ENCODE peak calls at places on chromosomes 5 and 9, in six cellular contexts. One of them, this sample, is unnamed.

GRCh38 chr5:132478498-132478855 is 12.1 kb downstream of the IRF1 start:
- DNase-seq in LoVo: no peak
- DNase-seq in iPS-NIHi11: no peak
- DNase-seq in fibroblast of mammary gland: no peak
- DNase-seq in CD8-positive, alpha-beta T cell: peak
- DNase-seq in KBM-7: no peak
- DNase-seq in this sample: no peak

GRCh38 chr5:1793301-1793740 is 6.3 kb downstream of the MRPL36 start:
- DNase-seq in KBM-7: peak
- DNase-seq in CD8-positive, alpha-beta T cell: no peak
- DNase-seq in fibroblast of mammary gland: peak
- DNase-seq in LoVo: no peak
- DNase-seq in iPS-NIHi11: no peak
- DNase-seq in this sample: no peak

GRCh38 chr5:34656001-34656699 is at the start of gene RAI14:
- DNase-seq in CD8-positive, alpha-beta T cell: peak
- DNase-seq in fibroblast of mammary gland: peak
- DNase-seq in KBM-7: peak
- DNase-seq in iPS-NIHi11: peak
- DNase-seq in LoVo: peak
- DNase-seq in this sample: peak

GRCh38 chr5:116494784-116495480 is 79.7 kb downstream of the SEMA6A start:
- DNase-seq in LoVo: no peak
- DNase-seq in fibroblast of mammary gland: no peak
- DNase-seq in KBM-7: peak
- DNase-seq in CD8-positive, alpha-beta T cell: no peak
- DNase-seq in iPS-NIHi11: peak
- DNase-seq in this sample: no peak

GRCh38 chr9:113929634-113930092 is 53.6 kb downstream of the ZNF618 start:
- DNase-seq in fibroblast of mammary gland: peak
- DNase-seq in LoVo: peak
- DNase-seq in CD8-positive, alpha-beta T cell: no peak
- DNase-seq in KBM-7: no peak
- DNase-seq in iPS-NIHi11: no peak
- DNase-seq in this sample: no peak

GRCh38 chr5:98938459-98938858 is 9.7 kb upstream of the CHD1 start:
- DNase-seq in LoVo: no peak
- DNase-seq in KBM-7: no peak
- DNase-seq in iPS-NIHi11: no peak
- DNase-seq in fibroblast of mammary gland: peak
- DNase-seq in CD8-positive, alpha-beta T cell: no peak
- DNase-seq in this sample: no peak

GRCh38 chr5:179912951-179913350 is 5.3 kb upstream of the TBC1D9B start:
- DNase-seq in CD8-positive, alpha-beta T cell: no peak
- DNase-seq in fibroblast of mammary gland: no peak
- DNase-seq in iPS-NIHi11: no peak
- DNase-seq in LoVo: no peak
- DNase-seq in KBM-7: no peak
- DNase-seq in this sample: no peak

GRCh38 chr5:136192015-136192525 is 892 bp downstream of the SMIM32 start:
- DNase-seq in KBM-7: no peak
- DNase-seq in CD8-positive, alpha-beta T cell: no peak
- DNase-seq in iPS-NIHi11: peak
- DNase-seq in fibroblast of mammary gland: no peak
- DNase-seq in LoVo: no peak
- DNase-seq in this sample: peak

GRCh38 chr5:132901036-132901435 is 27.6 kb downstream of the LEAP2 start:
- DNase-seq in KBM-7: no peak
- DNase-seq in fibroblast of mammary gland: no peak
- DNase-seq in CD8-positive, alpha-beta T cell: no peak
- DNase-seq in iPS-NIHi11: no peak
- DNase-seq in LoVo: no peak
- DNase-seq in this sample: no peak

GRCh38 chr5:18752317-18752716 is 1118.1 kb downstream of the TAF11L14 start:
- DNase-seq in fibroblast of mammary gland: no peak
- DNase-seq in CD8-positive, alpha-beta T cell: no peak
- DNase-seq in LoVo: no peak
- DNase-seq in KBM-7: no peak
- DNase-seq in iPS-NIHi11: no peak
- DNase-seq in this sample: no peak

GRCh38 chr9:105244996-105245719 is 707 bp downstream of the SLC44A1 start:
- DNase-seq in KBM-7: peak
- DNase-seq in iPS-NIHi11: peak
- DNase-seq in CD8-positive, alpha-beta T cell: peak
- DNase-seq in LoVo: peak
- DNase-seq in fibroblast of mammary gland: peak
- DNase-seq in this sample: peak

GRCh38 chr9:78900500-78900899 is 603.6 kb downstream of the PSAT1 start:
- DNase-seq in fibroblast of mammary gland: no peak
- DNase-seq in KBM-7: no peak
- DNase-seq in iPS-NIHi11: no peak
- DNase-seq in CD8-positive, alpha-beta T cell: no peak
- DNase-seq in LoVo: no peak
- DNase-seq in this sample: no peak

GRCh38 chr9:113219186-113219936 is 1.7 kb downstream of the FKBP15 start:
- DNase-seq in CD8-positive, alpha-beta T cell: no peak
- DNase-seq in fibroblast of mammary gland: no peak
- DNase-seq in LoVo: no peak
- DNase-seq in iPS-NIHi11: no peak
- DNase-seq in KBM-7: peak
- DNase-seq in this sample: no peak

GRCh38 chr5:140182803-140183367 is 7.9 kb downstream of the CYSTM1 start:
- DNase-seq in iPS-NIHi11: no peak
- DNase-seq in fibroblast of mammary gland: peak
- DNase-seq in LoVo: no peak
- DNase-seq in KBM-7: no peak
- DNase-seq in CD8-positive, alpha-beta T cell: no peak
- DNase-seq in this sample: peak